ENCODE peak calls at places on chromosome 2, in five cellular contexts. L is K562; O is CD4-positive, alpha-beta T cell; C is MG63; W is breast epithelium. B is an unnamed sample. For H3K9me3, the result is how much of the 10 kb centered on the place peaks cover.

GRCh38 chr2:21280793-21281192 is 157.0 kb downstream of the TDRD15 start:
- DNase-seq in C (no peak), L (no peak), O (no peak), W (no peak), B (no peak)

GRCh38 chr2:204505488-204505887 is 39.8 kb upstream of the PARD3B start:
- DNase-seq in C (no peak), O (no peak), L (no peak), W (no peak), B (no peak)

GRCh38 chr2:25362564-25363145 is 20.9 kb upstream of the DNMT3A start:
- DNase-seq in C (no peak), L (no peak), O (peak), W (no peak), B (peak)

GRCh38 chr2:42794271-42795046 is 2.1 kb upstream of the HAAO start:
- DNase-seq in L (peak), W (no peak), C (no peak), O (no peak), B (no peak)

GRCh38 chr2:29747786-29748470 is 173.5 kb downstream of the ALK start:
- DNase-seq in C (peak), W (no peak), L (no peak), O (no peak), B (no peak)

GRCh38 chr2:86372641-86373502 is 35.4 kb upstream of the REEP1 start:
- DNase-seq in C (peak), W (no peak), O (no peak), L (no peak), B (no peak)

GRCh38 chr2:134056226-134056625 is 197.6 kb upstream of the MGAT5 start:
- DNase-seq in W (no peak), O (no peak), L (no peak), C (no peak), B (no peak)

GRCh38 chr2:169336677-169337076 is 25.7 kb downstream of the LRP2 start:
- DNase-seq in O (no peak), C (no peak), L (no peak), W (no peak), B (no peak)

GRCh38 chr2:241733391-241734207 is 831 bp upstream of the D2HGDH start:
- DNase-seq in O (no peak), C (no peak), W (no peak), L (no peak), B (no peak)

GRCh38 chr2:167550448-167550847 is 662.2 kb downstream of the XIRP2 start:
- DNase-seq in W (no peak), O (no peak), C (no peak), L (no peak), B (no peak)

GRCh38 chr2:129443235-129443884 is 536.1 kb upstream of the RAB6C start:
- DNase-seq in W (no peak), O (no peak), C (no peak), L (no peak), B (no peak)

GRCh38 chr2:128809256-128809636 is 490.6 kb upstream of the HS6ST1 start:
- DNase-seq in W (no peak), L (no peak), C (no peak), O (no peak), B (no peak)

GRCh38 chr2:179818546-179818945 is 42.9 kb downstream of the ZNF385B start:
- DNase-seq in W (no peak), O (no peak), L (no peak), C (no peak), B (no peak)

GRCh38 chr2:8636691-8637636 is 44.9 kb upstream of the ID2 start:
- DNase-seq in W (no peak), L (no peak), C (no peak), O (no peak), B (no peak)

GRCh38 chr2:59233910-59234309 is 992.8 kb upstream of the FANCL start:
- DNase-seq in C (no peak), W (no peak), L (no peak), O (no peak), B (no peak)

GRCh38 chr2:233386382-233387041 is 32.2 kb downstream of the DGKD start:
- DNase-seq in W (no peak), O (no peak), L (no peak), C (peak), B (no peak)

GRCh38 chr2:26555246-26556133 is 77.6 kb upstream of the OTOF start:
- DNase-seq in O (no peak), C (no peak), L (peak), W (no peak), B (no peak)

GRCh38 chr2:222568866-222569265 is 87.0 kb downstream of the FARSB start:
- DNase-seq in O (no peak), C (peak), W (no peak), L (no peak), B (no peak)

GRCh38 chr2:58364098-58364497 is 123.0 kb upstream of the FANCL start:
- DNase-seq in W (no peak), O (no peak), L (no peak), C (no peak), B (no peak)

GRCh38 chr2:71791501-71792135 is 338.3 kb downstream of the DYSF start:
- DNase-seq in C (no peak), O (no peak), L (no peak), W (no peak), B (no peak)

GRCh38 chr2:101500860-101501259 is 25.9 kb upstream of the RFX8 start:
- DNase-seq in C (peak), W (no peak), L (no peak), O (no peak), B (no peak)

GRCh38 chr2:119721043-119721442 is 38.7 kb upstream of the PTPN4 start:
- DNase-seq in O (no peak), C (no peak), W (no peak), L (no peak), B (no peak)

GRCh38 chr2:3535794-3536681 is 16.7 kb upstream of the ADI1 start:
- DNase-seq in C (peak), O (no peak), L (peak), W (no peak), B (no peak)

GRCh38 chr2:96764253-96764637 is 3.5 kb downstream of the CNNM4 start:
- DNase-seq in O (no peak), L (no peak), C (no peak), W (no peak), B (no peak)

GRCh38 chr2:219122197-219122965 is 38.2 kb downstream of the NHEJ1 start:
- DNase-seq in L (no peak), W (no peak), C (no peak), O (no peak), B (no peak)

DNA sequence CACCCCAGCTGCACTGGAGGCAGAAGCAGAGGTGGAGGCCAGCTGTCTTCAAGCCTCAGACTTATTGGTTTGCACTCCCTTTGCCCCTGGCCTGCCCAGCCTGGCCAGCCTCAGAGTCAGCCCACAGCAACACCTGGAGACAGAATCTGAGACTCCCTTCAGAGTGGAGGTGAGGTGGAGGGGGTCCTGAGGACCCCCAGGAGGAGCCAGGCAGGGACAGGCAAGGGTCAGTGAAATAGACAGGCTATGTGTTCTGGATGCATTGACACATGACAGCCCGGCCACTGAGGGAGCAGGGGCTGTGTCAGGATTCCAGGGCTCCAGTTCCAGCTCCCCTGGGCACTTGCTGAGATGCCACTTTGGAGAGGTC is 309.7 kb downstream of the MYCN start:
- DNase-seq in L (no peak), C (no peak), W (no peak), O (no peak), B (no peak)
- H3K9me3 ChIP-seq in L (under half), C (under half), W (under half), O (under half), B (under half)

GRCh38 chr2:63300835-63301234 is 250.2 kb downstream of the OTX1 start:
- DNase-seq in W (no peak), O (no peak), C (no peak), L (peak), B (no peak)

DNA sequence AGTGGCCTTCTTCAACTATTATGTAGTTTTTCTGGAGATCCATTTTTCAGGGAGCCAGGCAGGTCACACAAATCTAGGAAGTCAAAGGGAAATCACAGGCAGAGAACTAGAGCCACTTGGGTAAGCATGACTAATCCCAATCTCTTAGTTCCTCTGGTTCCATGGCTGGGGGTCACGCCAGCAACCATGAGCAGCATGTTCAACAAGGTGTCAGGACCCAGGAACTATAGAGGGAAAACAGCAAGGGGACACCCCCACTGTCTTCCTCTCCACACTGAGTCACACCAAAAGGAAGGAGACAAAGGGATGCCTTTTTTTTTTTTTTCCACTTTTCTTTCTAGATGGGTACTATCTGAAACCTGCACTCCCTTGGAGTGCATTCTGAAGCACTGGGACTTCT is 250.9 kb downstream of the OTX1 start:
- DNase-seq in C (no peak), W (no peak), L (no peak), O (no peak), B (no peak)
- H3K9me3 ChIP-seq in C (under half), W (half or more), L (under half), O (half or more), B (under half)

GRCh38 chr2:27573452-27573851 is 9.4 kb upstream of the ZNF512 start:
- DNase-seq in L (no peak), C (no peak), O (no peak), W (no peak), B (no peak)
- H3K9me3 ChIP-seq in L (under half), C (under half), O (under half), W (half or more), B (under half)

DNA sequence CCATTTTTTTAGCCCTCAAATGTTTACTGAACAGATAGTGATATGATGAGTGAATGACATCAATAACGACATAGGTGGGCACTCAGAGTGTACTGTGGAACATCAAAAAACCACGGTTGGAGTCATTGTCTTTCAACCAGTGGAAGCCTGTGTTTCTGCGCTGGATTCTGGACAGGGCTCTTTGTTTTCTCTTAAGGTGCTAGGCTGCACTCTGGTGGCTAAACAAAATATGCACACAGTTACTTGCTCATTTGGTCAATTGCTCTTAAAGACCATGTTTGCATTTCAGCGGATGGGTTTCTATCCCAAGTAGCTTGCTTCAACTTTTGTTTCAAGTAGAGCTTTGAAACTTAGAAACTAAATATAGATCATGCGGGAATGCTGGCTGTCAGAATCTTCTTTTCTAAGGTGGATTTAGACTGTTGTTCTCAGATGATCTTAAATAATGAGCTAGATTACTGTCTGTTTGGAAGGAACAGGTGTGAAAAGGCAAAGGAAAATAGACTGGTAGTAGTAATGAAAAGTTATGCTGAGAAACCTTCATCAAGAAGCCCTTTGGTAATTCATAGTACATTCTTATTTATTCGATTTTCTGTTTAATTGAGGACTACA is 48.5 kb upstream of the LYPD6B start:
- DNase-seq in C (peak), L (peak), O (peak), W (no peak), B (peak)
- H3K9me3 ChIP-seq in C (under half), L (under half), O (under half), W (under half), B (under half)

GRCh38 chr2:89848763-89849162 is 1157.3 kb downstream of the RPIA start:
- DNase-seq in C (no peak), W (no peak), O (no peak), L (no peak), B (no peak)

GRCh38 chr2:89851583-89851905 is 1160.1 kb downstream of the RPIA start:
- DNase-seq in C (no peak), O (no peak), W (no peak), L (no peak), B (no peak)

GRCh38 chr2:89849731-89850130 is 1158.3 kb downstream of the RPIA start:
- DNase-seq in L (no peak), O (no peak), W (no peak), C (no peak), B (no peak)

GRCh38 chr2:89850481-89850880 is 1159.0 kb downstream of the RPIA start:
- DNase-seq in O (no peak), L (no peak), W (no peak), C (no peak), B (no peak)

GRCh38 chr2:89850881-89851582 is 1159.6 kb downstream of the RPIA start:
- DNase-seq in L (no peak), C (no peak), O (no peak), W (no peak), B (no peak)
- H3K9me3 ChIP-seq in L (under half), C (under half), O (under half), W (under half), B (under half)

GRCh38 chr2:63035169-63035568 is 15.5 kb upstream of the OTX1 start:
- DNase-seq in W (no peak), C (no peak), O (no peak), L (no peak), B (no peak)

GRCh38 chr2:63038034-63038433 is 12.6 kb upstream of the OTX1 start:
- DNase-seq in L (no peak), C (no peak), W (no peak), O (no peak), B (no peak)

GRCh38 chr2:63040586-63040985 is 10.0 kb upstream of the OTX1 start:
- DNase-seq in W (no peak), C (no peak), O (no peak), L (no peak), B (no peak)

GRCh38 chr2:63034575-63034974 is 16.1 kb upstream of the OTX1 start:
- DNase-seq in L (no peak), C (no peak), O (no peak), W (no peak), B (no peak)

DNA sequence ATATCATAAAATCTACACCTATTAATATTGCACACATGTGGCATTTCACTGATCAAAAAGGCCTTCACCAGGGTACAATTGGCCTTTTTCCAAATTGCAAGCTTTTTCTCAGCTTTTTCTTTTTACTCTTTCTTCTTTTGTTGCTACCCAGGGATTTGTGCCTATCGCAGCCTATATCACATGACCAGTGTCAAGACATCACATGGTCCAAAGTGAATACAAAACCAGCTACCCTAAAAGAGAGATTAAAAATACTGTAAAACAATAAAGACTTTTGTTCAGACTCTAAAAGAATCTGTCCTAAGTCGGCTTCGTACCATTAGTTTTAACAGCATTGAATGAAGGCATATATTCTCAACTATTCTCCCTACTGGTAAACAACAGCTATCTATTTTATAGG is 14.9 kb upstream of the OTX1 start:
- DNase-seq in W (no peak), L (no peak), C (no peak), O (no peak), B (no peak)
- H3K9me3 ChIP-seq in W (under half), L (under half), C (under half), O (under half), B (under half)

GRCh38 chr2:89797320-89798038 is 1106.0 kb downstream of the RPIA start:
- DNase-seq in O (no peak), W (no peak), C (no peak), L (no peak), B (no peak)
- H3K9me3 ChIP-seq in O (under half), W (half or more), C (half or more), L (under half), B (under half)

GRCh38 chr2:6845903-6846302 is 19.8 kb downstream of the CMPK2 start:
- DNase-seq in C (no peak), O (no peak), W (no peak), L (no peak), B (no peak)
- H3K9me3 ChIP-seq in C (under half), O (half or more), W (half or more), L (under half), B (under half)

B was measured in T-helper 17 cell.